ENCODE peak calls at places on chromosome 4, in six cellular contexts. One of them, this sample, is unnamed.
A peak's percentile ranks its signal among the peaks of the same experiment; 100 is the strongest.

GRCh38 chr4:173459857-173460256 is 60.9 kb upstream of the SCRG1 start:
- DNase-seq in PC-3: no peak
- DNase-seq in body of pancreas: no peak
- DNase-seq in fibroblast of lung: no peak
- DNase-seq in lung: no peak
- DNase-seq in RWPE2: no peak
- DNase-seq in this sample: no peak

GRCh38 chr4:81965911-81966310 is 407.9 kb downstream of the HNRNPD start:
- DNase-seq in PC-3: no peak
- DNase-seq in lung: no peak
- DNase-seq in RWPE2: no peak
- DNase-seq in fibroblast of lung: no peak
- DNase-seq in body of pancreas: no peak
- DNase-seq in this sample: no peak

GRCh38 chr4:17985832-17986231 is 35.7 kb downstream of the LCORL start:
- DNase-seq in fibroblast of lung: no peak
- DNase-seq in RWPE2: no peak
- DNase-seq in lung: no peak
- DNase-seq in body of pancreas: no peak
- DNase-seq in PC-3: no peak
- DNase-seq in this sample: no peak

GRCh38 chr4:101914761-101915160 is 124.2 kb downstream of the BANK1 start:
- DNase-seq in lung: no peak
- DNase-seq in PC-3: no peak
- DNase-seq in fibroblast of lung: no peak
- DNase-seq in RWPE2: no peak
- DNase-seq in body of pancreas: no peak
- DNase-seq in this sample: no peak

GRCh38 chr4:177125656-177126055 is 184.0 kb upstream of the NEIL3 start:
- DNase-seq in lung: no peak
- DNase-seq in fibroblast of lung: peak; percentile 17
- DNase-seq in RWPE2: no peak
- DNase-seq in PC-3: no peak
- DNase-seq in body of pancreas: no peak
- DNase-seq in this sample: peak; percentile 8

GRCh38 chr4:96459105-96459504 is 619.2 kb downstream of the PDHA2 start:
- DNase-seq in RWPE2: no peak
- DNase-seq in fibroblast of lung: no peak
- DNase-seq in PC-3: peak; percentile 25
- DNase-seq in body of pancreas: no peak
- DNase-seq in lung: no peak
- DNase-seq in this sample: no peak

GRCh38 chr4:184281231-184282139 is 63.8 kb upstream of the ENPP6 start:
- DNase-seq in PC-3: no peak
- DNase-seq in RWPE2: no peak
- DNase-seq in fibroblast of lung: no peak
- DNase-seq in body of pancreas: no peak
- DNase-seq in lung: no peak
- DNase-seq in this sample: no peak

GRCh38 chr4:23878235-23878861 is 11.5 kb downstream of the PPARGC1A start:
- DNase-seq in PC-3: no peak
- DNase-seq in fibroblast of lung: peak; percentile 50
- DNase-seq in lung: no peak
- DNase-seq in RWPE2: no peak
- DNase-seq in body of pancreas: no peak
- DNase-seq in this sample: no peak

GRCh38 chr4:37908488-37909343 is 17.8 kb downstream of the TBC1D1 start:
- DNase-seq in fibroblast of lung: peak; percentile 85
- DNase-seq in body of pancreas: no peak
- DNase-seq in PC-3: peak; percentile 25
- DNase-seq in lung: no peak
- DNase-seq in RWPE2: no peak
- DNase-seq in this sample: no peak

GRCh38 chr4:67885727-67886126 is 1.9 kb upstream of the TMPRSS11D start:
- DNase-seq in body of pancreas: no peak
- DNase-seq in RWPE2: peak; percentile 77
- DNase-seq in fibroblast of lung: peak; percentile 97
- DNase-seq in lung: no peak
- DNase-seq in PC-3: peak; percentile 94
- DNase-seq in this sample: no peak

GRCh38 chr4:25654031-25654970 is 1.4 kb upstream of the SLC34A2 start:
- DNase-seq in lung: peak; percentile 62
- DNase-seq in fibroblast of lung: peak; percentile 36
- DNase-seq in body of pancreas: peak; percentile 40
- DNase-seq in PC-3: no peak
- DNase-seq in RWPE2: no peak
- DNase-seq in this sample: peak; percentile 9

GRCh38 chr4:143699331-143700059 is 980 bp downstream of the FREM3 start:
- DNase-seq in RWPE2: no peak
- DNase-seq in body of pancreas: no peak
- DNase-seq in fibroblast of lung: no peak
- DNase-seq in PC-3: no peak
- DNase-seq in lung: no peak
- DNase-seq in this sample: no peak

GRCh38 chr4:130478406-130478805 is 1382.5 kb downstream of the C4orf33 start:
- DNase-seq in RWPE2: no peak
- DNase-seq in fibroblast of lung: peak; percentile 68
- DNase-seq in body of pancreas: no peak
- DNase-seq in lung: no peak
- DNase-seq in PC-3: no peak
- DNase-seq in this sample: no peak

GRCh38 chr4:8176547-8177399 is 18.2 kb upstream of the ABLIM2 start:
- DNase-seq in lung: no peak
- DNase-seq in RWPE2: no peak
- DNase-seq in body of pancreas: peak; percentile 71
- DNase-seq in PC-3: peak; percentile 59
- DNase-seq in fibroblast of lung: peak; percentile 38
- DNase-seq in this sample: peak; percentile 78

GRCh38 chr4:132642196-132642817 is 506.8 kb upstream of the PCDH10 start:
- DNase-seq in lung: no peak
- DNase-seq in PC-3: peak; percentile 61
- DNase-seq in RWPE2: no peak
- DNase-seq in body of pancreas: peak; percentile 25
- DNase-seq in fibroblast of lung: peak; percentile 33
- DNase-seq in this sample: peak; percentile 64

GRCh38 chr4:2944091-2944482 is 19.1 kb downstream of the NOP14 start:
- DNase-seq in lung: no peak
- DNase-seq in body of pancreas: no peak
- DNase-seq in PC-3: no peak
- DNase-seq in RWPE2: no peak
- DNase-seq in fibroblast of lung: no peak
- DNase-seq in this sample: no peak

GRCh38 chr4:157115613-157116340 is 39.8 kb downstream of the GLRB start:
- DNase-seq in body of pancreas: no peak
- DNase-seq in RWPE2: no peak
- DNase-seq in PC-3: peak; percentile 60
- DNase-seq in fibroblast of lung: peak; percentile 87
- DNase-seq in lung: no peak
- DNase-seq in this sample: peak; percentile 71

GRCh38 chr4:6153874-6154273 is 46.5 kb downstream of the JAKMIP1 start:
- DNase-seq in RWPE2: no peak
- DNase-seq in PC-3: no peak
- DNase-seq in lung: no peak
- DNase-seq in body of pancreas: no peak
- DNase-seq in fibroblast of lung: no peak
- DNase-seq in this sample: peak; percentile 22

GRCh38 chr4:29756966-29757365 is 963.2 kb upstream of the PCDH7 start:
- DNase-seq in lung: no peak
- DNase-seq in body of pancreas: no peak
- DNase-seq in RWPE2: no peak
- DNase-seq in PC-3: peak; percentile 4
- DNase-seq in fibroblast of lung: no peak
- DNase-seq in this sample: no peak

DNA sequence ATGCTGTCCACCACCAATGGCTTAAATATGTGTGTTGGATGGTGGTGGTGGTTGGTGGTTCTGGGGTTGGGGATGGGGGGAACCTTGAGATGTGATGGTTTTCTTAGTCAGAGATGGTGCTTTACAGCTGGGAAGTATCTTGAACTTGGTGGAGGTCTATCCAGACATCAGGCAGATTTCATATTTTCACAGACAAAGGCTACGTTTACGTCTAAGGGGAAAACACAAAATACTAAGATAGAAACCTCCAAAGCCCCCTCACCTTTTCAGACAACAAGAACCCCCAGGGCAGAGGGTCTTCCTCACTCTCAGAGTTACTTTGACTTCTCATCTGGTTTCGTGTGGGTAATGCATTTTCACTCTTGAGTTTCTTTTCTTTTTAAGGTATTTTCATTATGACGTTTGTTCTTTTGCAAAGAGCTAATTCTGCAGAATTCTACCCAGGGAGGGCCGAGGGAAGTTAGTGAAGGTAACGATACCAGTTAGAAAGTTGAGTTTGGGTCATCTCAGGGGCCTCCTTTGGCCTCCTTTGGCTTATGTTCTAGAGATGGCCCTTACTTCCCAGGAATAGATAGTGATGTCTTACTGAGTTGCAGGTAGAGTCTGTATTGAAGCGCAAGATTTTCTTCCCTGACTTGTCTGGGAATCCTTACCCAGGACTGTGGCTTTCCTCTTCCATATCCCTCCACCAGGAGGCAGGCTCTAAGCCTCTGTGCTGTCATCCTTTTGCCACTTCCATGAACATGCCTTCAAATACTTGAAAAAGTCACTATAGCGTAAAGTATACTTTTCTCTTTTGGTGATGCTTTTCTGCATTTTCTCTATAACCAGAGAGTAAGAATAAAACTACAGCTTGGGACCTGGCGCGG is 31.9 kb downstream of the RHOH start:
- DNase-seq in fibroblast of lung: no peak
- DNase-seq in body of pancreas: no peak
- DNase-seq in PC-3: peak; percentile 21
- DNase-seq in lung: no peak
- DNase-seq in RWPE2: no peak
- DNase-seq in this sample: no peak
- H3K27ac ChIP-seq in fibroblast of lung: no peak overlapping the region
- H3K27ac ChIP-seq in body of pancreas: no peak overlapping the region
- H3K27ac ChIP-seq in PC-3: no peak overlapping the region
- H3K27ac ChIP-seq in lung: no peak overlapping the region
- H3K27ac ChIP-seq in RWPE2: no peak overlapping the region
- H3K27ac ChIP-seq in this sample: no peak overlapping the region

GRCh38 chr4:1623821-1624518 is 60.1 kb downstream of the FAM53A start:
- DNase-seq in PC-3: no peak
- DNase-seq in fibroblast of lung: no peak
- DNase-seq in body of pancreas: no peak
- DNase-seq in RWPE2: no peak
- DNase-seq in lung: no peak
- DNase-seq in this sample: no peak

GRCh38 chr4:1623390-1623789 is 60.7 kb downstream of the FAM53A start:
- DNase-seq in RWPE2: no peak
- DNase-seq in lung: no peak
- DNase-seq in fibroblast of lung: no peak
- DNase-seq in PC-3: no peak
- DNase-seq in body of pancreas: no peak
- DNase-seq in this sample: no peak

GRCh38 chr4:1621996-1622637 is 62.0 kb downstream of the FAM53A start:
- DNase-seq in RWPE2: no peak
- DNase-seq in PC-3: no peak
- DNase-seq in fibroblast of lung: no peak
- DNase-seq in lung: no peak
- DNase-seq in body of pancreas: no peak
- DNase-seq in this sample: no peak

GRCh38 chr4:1621526-1621925 is 62.6 kb downstream of the FAM53A start:
- DNase-seq in lung: no peak
- DNase-seq in body of pancreas: no peak
- DNase-seq in PC-3: no peak
- DNase-seq in fibroblast of lung: no peak
- DNase-seq in RWPE2: no peak
- DNase-seq in this sample: no peak

GRCh38 chr4:1622956-1623355 is 61.2 kb downstream of the FAM53A start:
- DNase-seq in fibroblast of lung: no peak
- DNase-seq in lung: no peak
- DNase-seq in RWPE2: no peak
- DNase-seq in PC-3: no peak
- DNase-seq in body of pancreas: no peak
- DNase-seq in this sample: no peak
- H3K9me3 ChIP-seq in fibroblast of lung: no peaks in the 10 kb centered on the region
- H3K9me3 ChIP-seq in lung: peaks cover 4% of the 10 kb centered on the region
- H3K9me3 ChIP-seq in RWPE2: no peaks in the 10 kb centered on the region
- H3K9me3 ChIP-seq in PC-3: no peaks in the 10 kb centered on the region
- H3K9me3 ChIP-seq in body of pancreas: no peaks in the 10 kb centered on the region
- H3K9me3 ChIP-seq in this sample: no peaks in the 10 kb centered on the region

DNA sequence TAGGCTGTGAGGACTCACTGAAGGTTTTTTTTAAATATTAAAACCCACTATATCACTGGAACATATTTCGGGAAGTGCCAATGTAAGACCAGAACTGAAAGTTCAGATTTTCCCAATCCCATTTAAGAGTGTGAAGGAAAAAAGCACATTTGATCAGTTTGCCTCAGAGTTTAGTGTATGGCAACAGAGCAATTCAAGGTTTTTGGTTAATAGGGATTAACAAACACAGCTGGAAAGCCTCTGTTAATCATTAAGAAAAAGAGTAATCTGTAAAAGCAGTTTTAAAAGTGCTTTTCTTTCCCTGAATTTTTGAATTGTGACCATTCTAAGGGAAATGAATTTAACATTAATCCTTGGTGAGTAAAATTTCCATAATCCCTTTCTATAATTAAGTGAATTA is 60.4 kb downstream of the NPY5R start:
- DNase-seq in body of pancreas: no peak
- DNase-seq in PC-3: no peak
- DNase-seq in fibroblast of lung: no peak
- DNase-seq in lung: no peak
- DNase-seq in RWPE2: no peak
- DNase-seq in this sample: no peak
- H3K27ac ChIP-seq in body of pancreas: peak overlapping the region; percentile 74
- H3K27ac ChIP-seq in PC-3: no peak overlapping the region
- H3K27ac ChIP-seq in fibroblast of lung: no peak overlapping the region
- H3K27ac ChIP-seq in lung: no peak overlapping the region
- H3K27ac ChIP-seq in RWPE2: no peak overlapping the region
- H3K27ac ChIP-seq in this sample: no peak overlapping the region

DNA sequence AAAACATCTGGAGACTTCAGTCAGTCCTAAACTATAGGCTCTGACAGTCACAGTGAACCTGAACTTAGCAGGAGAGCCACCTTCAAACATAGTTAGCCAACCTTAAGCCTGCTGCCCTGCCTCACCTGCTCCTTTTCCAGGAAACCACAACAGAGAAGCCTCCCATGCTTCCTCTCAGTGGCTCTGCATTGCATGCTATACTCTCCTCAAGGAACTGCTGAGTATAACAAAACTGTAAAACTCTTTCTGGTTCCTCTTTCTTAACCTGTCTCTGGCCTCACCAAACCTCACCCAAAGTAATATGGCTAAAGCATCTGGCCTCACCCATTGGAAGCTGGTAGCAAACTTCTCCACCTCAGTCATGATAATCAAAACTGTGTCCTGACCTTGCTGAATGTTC is 122.1 kb downstream of the ANKRD50 start:
- DNase-seq in lung: no peak
- DNase-seq in RWPE2: no peak
- DNase-seq in fibroblast of lung: no peak
- DNase-seq in PC-3: no peak
- DNase-seq in body of pancreas: no peak
- DNase-seq in this sample: no peak
- H3K9me3 ChIP-seq in lung: no peaks in the 10 kb centered on the region
- H3K9me3 ChIP-seq in RWPE2: no peaks in the 10 kb centered on the region
- H3K9me3 ChIP-seq in fibroblast of lung: no peaks in the 10 kb centered on the region
- H3K9me3 ChIP-seq in PC-3: no peaks in the 10 kb centered on the region
- H3K9me3 ChIP-seq in body of pancreas: no peaks in the 10 kb centered on the region
- H3K9me3 ChIP-seq in this sample: no peaks in the 10 kb centered on the region

GRCh38 chr4:115514675-115515074 is 401.3 kb upstream of the NDST4 start:
- DNase-seq in RWPE2: no peak
- DNase-seq in fibroblast of lung: no peak
- DNase-seq in body of pancreas: no peak
- DNase-seq in lung: no peak
- DNase-seq in PC-3: no peak
- DNase-seq in this sample: no peak
- H3K27ac ChIP-seq in RWPE2: no peak overlapping the region
- H3K27ac ChIP-seq in fibroblast of lung: no peak overlapping the region
- H3K27ac ChIP-seq in body of pancreas: no peak overlapping the region
- H3K27ac ChIP-seq in lung: no peak overlapping the region
- H3K27ac ChIP-seq in PC-3: no peak overlapping the region
- H3K27ac ChIP-seq in this sample: no peak overlapping the region